ENCODE peak calls at places on chromosome 1, in seven cellular contexts. C, D, T, U, Z, L and B are unnamed samples. For H3K4me1, the result is how much of the 10 kb centered on the place peaks cover.

GRCh38 chr1:178869114-178869697 is 1.7 kb downstream of the ANGPTL1 start:
- DNase-seq in L (no peak), C (no peak), U (no peak), Z (no peak), T (no peak), D (no peak), B (no peak)

GRCh38 chr1:26195805-26196204 is 5.4 kb downstream of the CATSPER4 start:
- DNase-seq in L (no peak), D (no peak), U (no peak), Z (no peak), C (no peak), T (no peak), B (no peak)

GRCh38 chr1:86846166-86846647 is 67.7 kb downstream of the SELENOF start:
- DNase-seq in D (no peak), L (no peak), T (no peak), C (no peak), Z (no peak), U (no peak), B (no peak)

GRCh38 chr1:150613061-150613920 is 16.1 kb downstream of the ENSA start:
- DNase-seq in L (no peak), C (no peak), D (peak), U (peak), T (no peak), Z (no peak), B (no peak)

GRCh38 chr1:2380816-2381591 is 10.3 kb downstream of the MORN1 start:
- DNase-seq in L (no peak), C (no peak), Z (peak), T (peak), U (no peak), D (no peak), B (no peak)

GRCh38 chr1:244163861-244164562 is 112.9 kb downstream of the ZBTB18 start:
- DNase-seq in L (peak), U (peak), T (no peak), C (no peak), Z (no peak), D (no peak), B (no peak)

GRCh38 chr1:232620356-232620841 is 9.5 kb downstream of the SIPA1L2 start:
- DNase-seq in L (peak), D (no peak), U (no peak), Z (no peak), T (no peak), C (no peak), B (peak)

GRCh38 chr1:203084588-203085527 is 954 bp downstream of the MYOG start:
- DNase-seq in T (no peak), Z (peak), D (no peak), C (no peak), L (peak), U (no peak), B (peak)

GRCh38 chr1:118905206-118905605 is 82.9 kb downstream of the TBX15 start:
- DNase-seq in D (no peak), T (no peak), L (no peak), U (no peak), C (peak), Z (no peak), B (no peak)

GRCh38 chr1:233998926-233999325 is 94.5 kb downstream of the SLC35F3 start:
- DNase-seq in D (no peak), T (no peak), C (no peak), U (no peak), L (no peak), Z (no peak), B (no peak)

GRCh38 chr1:66302810-66303209 is 231.1 kb upstream of the SGIP1 start:
- DNase-seq in Z (no peak), T (no peak), D (no peak), C (no peak), L (no peak), U (no peak), B (no peak)

GRCh38 chr1:67642694-67643093 is 42.3 kb upstream of the GADD45A start:
- DNase-seq in D (no peak), C (peak), Z (peak), U (no peak), T (no peak), L (no peak), B (no peak)

GRCh38 chr1:55695553-55695952 is 480.4 kb upstream of the USP24 start:
- DNase-seq in D (no peak), T (no peak), U (no peak), C (no peak), L (no peak), Z (no peak), B (no peak)

GRCh38 chr1:153928776-153929432 is 6.1 kb upstream of the GATAD2B start:
- DNase-seq in U (no peak), Z (no peak), T (no peak), C (no peak), D (no peak), L (no peak), B (no peak)

GRCh38 chr1:116777831-116778830 is 23.9 kb downstream of the CD2 start:
- DNase-seq in U (no peak), Z (no peak), T (no peak), D (no peak), L (no peak), C (no peak), B (no peak)

GRCh38 chr1:199875856-199876255 is 151.7 kb upstream of the NR5A2 start:
- DNase-seq in D (no peak), C (no peak), U (no peak), T (no peak), Z (no peak), L (no peak), B (no peak)

GRCh38 chr1:237867380-237867888 is 23.3 kb downstream of the ZP4 start:
- DNase-seq in C (no peak), D (no peak), T (no peak), Z (no peak), U (no peak), L (no peak), B (no peak)

GRCh38 chr1:38015978-38016640 is 3.6 kb downstream of the UTP11 start:
- DNase-seq in D (no peak), Z (peak), U (no peak), T (no peak), C (no peak), L (no peak), B (peak)

GRCh38 chr1:41618066-41618825 is 133.8 kb upstream of the EDN2 start:
- DNase-seq in Z (peak), D (no peak), U (no peak), T (peak), L (no peak), C (peak), B (peak)

GRCh38 chr1:54487571-54488050 is 60.4 kb upstream of the ACOT11 start:
- DNase-seq in T (no peak), D (no peak), L (peak), C (no peak), Z (no peak), U (no peak), B (peak)

GRCh38 chr1:15678578-15678977 is 5.5 kb upstream of the PLEKHM2 start:
- DNase-seq in U (no peak), T (no peak), L (peak), D (no peak), Z (no peak), C (no peak), B (no peak)

GRCh38 chr1:53125623-53126360 is 16.6 kb downstream of the SLC1A7 start:
- DNase-seq in D (no peak), L (no peak), T (no peak), C (peak), U (no peak), Z (peak), B (peak)

GRCh38 chr1:93344886-93345632 is 648 bp upstream of the DR1 start:
- DNase-seq in D (no peak), U (no peak), Z (no peak), C (no peak), L (no peak), T (no peak), B (no peak)

GRCh38 chr1:67537647-67538018 is 107.4 kb upstream of the SERBP1 start:
- DNase-seq in C (no peak), U (no peak), L (no peak), D (no peak), Z (no peak), T (no peak), B (no peak)

GRCh38 chr1:6103111-6103853 is 57.6 kb downstream of the KCNAB2 start:
- DNase-seq in Z (peak), T (peak), D (no peak), C (no peak), U (no peak), L (no peak), B (no peak)

GRCh38 chr1:208851376-208851775 is 607.2 kb upstream of the PLXNA2 start:
- DNase-seq in T (no peak), U (no peak), Z (no peak), C (no peak), L (no peak), D (no peak), B (no peak)

GRCh38 chr1:226642421-226642820 is 93.9 kb downstream of the STUM start:
- DNase-seq in U (no peak), L (no peak), T (peak), D (no peak), C (no peak), Z (peak), B (no peak)

GRCh38 chr1:156623946-156624813 is 5.0 kb downstream of the HAPLN2 start:
- DNase-seq in L (peak), Z (peak), U (peak), C (no peak), T (peak), D (no peak), B (no peak)

GRCh38 chr1:31483012-31483946 is 70.3 kb downstream of the SERINC2 start:
- DNase-seq in C (no peak), L (no peak), D (no peak), Z (no peak), U (no peak), T (no peak), B (peak)

GRCh38 chr1:31487894-31488293 is 74.9 kb downstream of the SERINC2 start:
- DNase-seq in L (no peak), Z (no peak), T (no peak), U (no peak), C (no peak), D (no peak), B (no peak)

GRCh38 chr1:31488528-31488927 is 75.5 kb downstream of the SERINC2 start:
- DNase-seq in C (no peak), U (no peak), L (no peak), Z (no peak), T (no peak), D (no peak), B (no peak)

GRCh38 chr1:31482478-31483011 is 69.5 kb downstream of the SERINC2 start:
- DNase-seq in T (no peak), Z (no peak), L (no peak), C (no peak), U (no peak), D (no peak), B (no peak)

DNA sequence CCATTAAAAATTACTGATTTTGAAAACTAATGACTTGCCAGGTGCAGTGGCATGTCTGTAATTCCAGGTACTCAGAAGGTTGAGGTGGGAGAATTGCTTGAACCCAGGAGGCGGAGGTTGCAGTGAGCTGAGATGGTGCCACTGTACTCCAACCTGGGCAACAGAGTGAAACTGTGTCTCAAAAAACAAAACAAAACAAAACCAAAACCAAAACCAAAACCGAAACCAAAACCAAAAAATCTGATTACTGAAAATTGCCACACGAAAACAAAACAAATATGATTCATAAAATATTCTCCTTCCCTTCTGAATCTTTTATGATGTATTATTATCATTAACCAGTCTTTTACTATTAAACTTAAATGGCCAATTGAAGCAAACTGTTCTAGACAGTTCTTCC is 74.1 kb downstream of the SERINC2 start:
- DNase-seq in T (no peak), D (no peak), U (no peak), C (no peak), Z (no peak), L (no peak), B (no peak)
- H3K27ac ChIP-seq in T (no peak), D (no peak), U (no peak), C (no peak), Z (no peak), L (no peak), B (no peak)

GRCh38 chr1:27519341-27520258 is 29.6 kb upstream of the WASF2 start:
- DNase-seq in L (no peak), C (no peak), T (peak), Z (no peak), D (no peak), U (no peak), B (no peak)

GRCh38 chr1:27518808-27519207 is 28.8 kb upstream of the WASF2 start:
- DNase-seq in Z (no peak), C (no peak), U (no peak), L (no peak), T (no peak), D (no peak), B (no peak)

GRCh38 chr1:27521336-27522147 is 31.6 kb upstream of the WASF2 start:
- DNase-seq in U (no peak), L (no peak), T (peak), D (no peak), Z (no peak), C (no peak), B (no peak)

GRCh38 chr1:27522148-27522859 is 32.3 kb upstream of the WASF2 start:
- DNase-seq in D (no peak), L (no peak), T (no peak), Z (peak), C (no peak), U (no peak), B (peak)

DNA sequence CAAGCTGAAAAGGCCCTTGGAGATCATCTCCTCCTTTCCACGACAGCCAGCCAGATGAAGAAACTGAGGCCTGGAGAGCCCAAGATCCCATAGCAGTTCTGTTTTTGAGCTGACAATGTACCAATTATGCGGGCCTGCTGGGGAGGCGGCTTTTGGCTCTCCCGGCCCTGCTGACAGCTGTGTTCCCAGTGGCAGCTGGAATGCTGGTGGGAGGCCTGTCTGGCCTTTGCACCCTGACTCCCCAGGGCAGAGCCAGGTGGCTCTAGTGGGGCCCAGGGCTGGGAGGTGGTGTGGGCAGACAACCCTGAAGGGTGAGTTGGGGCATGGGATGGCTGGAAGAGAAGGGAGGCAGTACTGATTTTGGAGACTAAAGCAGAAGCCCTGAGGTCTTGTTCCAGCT is 30.7 kb upstream of the WASF2 start:
- DNase-seq in T (no peak), D (no peak), L (no peak), C (no peak), Z (no peak), U (no peak), B (no peak)
- H3K4me1 ChIP-seq in T (half or more), D (half or more), L (under half), C (half or more), Z (half or more), U (under half), B (half or more)

GRCh38 chr1:46133181-46133658 is 791 bp upstream of the PIK3R3 start:
- DNase-seq in C (peak), Z (no peak), L (no peak), U (peak), T (no peak), D (no peak), B (peak)

GRCh38 chr1:46131727-46132528 is 501 bp downstream of the PIK3R3 start:
- DNase-seq in D (no peak), C (no peak), Z (no peak), T (no peak), L (no peak), U (no peak), B (no peak)

GRCh38 chr1:46130144-46130543 is 2.3 kb downstream of the PIK3R3 start:
- DNase-seq in U (no peak), L (no peak), C (no peak), D (no peak), Z (no peak), T (no peak), B (no peak)

GRCh38 chr1:46132529-46133180 is at the start of gene PIK3R3:
- DNase-seq in D (peak), T (peak), C (peak), L (peak), U (peak), Z (peak), B (peak)

DNA sequence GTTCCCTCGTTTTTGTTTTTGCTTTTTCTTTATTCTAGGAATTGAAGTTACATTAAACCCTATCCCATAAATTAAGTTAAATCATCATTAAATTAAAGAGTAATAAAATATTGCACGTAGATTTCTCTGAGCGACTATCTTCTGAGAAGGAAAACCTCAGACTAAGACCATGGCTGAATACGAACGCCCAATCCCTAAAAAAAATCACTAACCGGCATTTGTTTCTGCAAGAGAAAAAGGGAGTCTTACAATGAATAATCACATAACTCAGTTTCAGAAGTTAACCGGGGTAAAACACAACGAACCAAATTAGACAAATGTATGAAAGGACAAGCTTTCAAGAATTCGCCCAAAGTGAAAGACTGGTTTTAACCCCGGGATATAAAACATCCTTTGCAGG is 1.3 kb downstream of the PIK3R3 start:
- DNase-seq in Z (no peak), D (no peak), T (no peak), L (no peak), U (no peak), C (no peak), B (no peak)
- H3K27ac ChIP-seq in Z (peak), D (peak), T (peak), L (no peak), U (no peak), C (peak), B (peak)

DNA sequence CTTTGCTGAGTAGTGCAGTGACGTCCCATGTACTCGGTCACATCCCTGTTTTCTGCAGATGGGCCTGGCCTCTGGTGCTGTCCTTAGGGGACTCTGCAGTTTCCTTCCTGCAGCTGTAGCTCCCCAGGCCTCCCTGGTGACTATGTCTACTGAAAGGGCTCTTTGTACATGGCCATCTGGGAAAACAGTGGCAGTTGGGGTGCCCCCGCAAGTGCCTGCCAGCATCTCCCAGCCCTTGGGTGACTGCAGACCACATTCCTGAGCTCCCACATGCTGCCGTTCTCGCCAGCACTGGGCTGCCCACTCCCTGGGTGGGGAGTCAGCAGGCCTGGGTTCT is 37.5 kb upstream of the KCNA10 start:
- DNase-seq in C (peak), U (no peak), D (no peak), Z (no peak), L (peak), T (no peak), B (no peak)
- H3K4me1 ChIP-seq in C (under half), U (under half), D (under half), Z (under half), L (under half), T (under half), B (under half)

GRCh38 chr1:27365372-27366112 is 1.2 kb downstream of the MAP3K6 start:
- DNase-seq in L (peak), C (peak), D (peak), U (peak), Z (peak), T (peak), B (peak)

GRCh38 chr1:27366411-27367159 is at the start of gene MAP3K6:
- DNase-seq in D (peak), T (peak), C (peak), U (peak), L (peak), Z (peak), B (peak)

GRCh38 chr1:27366113-27366410 is 699 bp downstream of the MAP3K6 start:
- DNase-seq in C (peak), T (peak), U (peak), D (peak), L (peak), Z (peak), B (peak)

GRCh38 chr1:27363766-27364695 is 2.7 kb downstream of the MAP3K6 start:
- DNase-seq in C (no peak), U (no peak), L (no peak), Z (no peak), D (no peak), T (no peak), B (no peak)

DNA sequence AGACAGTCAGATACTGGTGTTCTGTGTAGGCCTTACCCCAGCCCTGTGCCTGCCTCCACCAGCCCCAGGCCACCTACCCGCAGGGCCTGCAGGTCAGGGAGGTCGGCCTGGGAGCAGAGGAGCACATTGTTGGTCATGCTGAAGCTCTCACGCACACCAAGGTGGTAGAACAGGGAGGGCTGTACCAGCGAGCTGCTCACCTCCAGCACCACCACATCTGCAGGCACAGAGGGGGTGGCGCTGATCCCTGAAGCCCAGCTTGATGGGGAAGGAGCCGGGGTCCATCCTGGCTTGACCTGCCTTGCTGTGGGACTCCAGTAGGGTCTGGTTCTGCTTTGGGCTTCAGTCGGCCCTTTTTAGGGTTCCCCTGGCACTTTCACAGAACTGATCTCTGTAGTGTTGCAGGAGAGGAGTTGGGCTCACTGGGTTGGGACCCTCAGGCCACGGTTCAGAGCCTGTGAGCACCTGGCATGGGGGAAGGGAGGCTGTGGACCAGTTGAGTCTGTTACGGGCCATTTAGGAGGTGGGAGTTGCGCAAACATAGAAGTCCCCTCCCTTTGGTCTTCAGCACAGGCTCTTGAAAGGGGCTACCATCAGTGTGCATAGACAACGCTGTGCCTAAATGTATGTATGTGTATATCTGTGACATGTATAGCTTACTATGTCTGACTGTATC is 1.9 kb downstream of the MAP3K6 start:
- DNase-seq in Z (no peak), L (no peak), T (no peak), U (no peak), C (no peak), D (no peak), B (no peak)
- H3K27ac ChIP-seq in Z (peak), L (no peak), T (peak), U (peak), C (peak), D (peak), B (peak)

GRCh38 chr1:181033128-181033798 is 520 bp upstream of the MR1 start:
- DNase-seq in T (no peak), U (no peak), C (no peak), L (no peak), Z (no peak), D (no peak), B (peak)
- H3K4me1 ChIP-seq in T (under half), U (under half), C (under half), L (under half), Z (under half), D (under half), B (under half)

DNA sequence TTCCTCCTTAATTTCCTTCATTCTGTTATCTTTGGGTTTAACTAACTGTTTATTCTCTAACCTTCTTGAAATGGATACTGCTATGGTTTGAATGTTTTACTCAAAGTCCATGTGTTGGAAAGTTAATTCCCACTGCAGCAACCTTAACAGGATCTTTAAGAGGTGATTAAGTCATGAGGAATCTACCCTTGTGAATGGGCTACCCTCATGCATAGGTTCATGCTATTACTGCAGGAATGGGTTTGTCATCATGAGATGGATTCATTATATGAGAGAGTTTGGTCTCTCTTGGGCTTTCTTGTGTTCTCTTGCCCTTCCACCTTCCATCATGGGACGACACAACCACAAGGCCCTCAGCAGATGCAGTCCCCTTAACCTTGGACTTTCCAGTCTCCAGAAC is 516.9 kb downstream of the ADGRL2 start:
- DNase-seq in T (no peak), Z (no peak), C (no peak), U (no peak), L (no peak), D (no peak), B (no peak)
- H3K27ac ChIP-seq in T (no peak), Z (no peak), C (no peak), U (no peak), L (no peak), D (no peak), B (no peak)